ENCODE peak calls at places on chromosomes 2 and 18, in six cellular contexts. One of them, this sample, is unnamed. For H3K9me3, the result is how much of the 10 kb centered on the place peaks cover.

GRCh38 chr2:60938301-60938700 is 56.9 kb downstream of the REL start:
- DNase-seq in heart left ventricle: no peak
- DNase-seq in ovary: no peak
- DNase-seq in A549: no peak
- DNase-seq in stomach: no peak
- DNase-seq in tibial nerve: no peak
- DNase-seq in this sample: no peak

GRCh38 chr2:19684516-19684915 is 217.3 kb downstream of the TTC32 start:
- DNase-seq in heart left ventricle: no peak
- DNase-seq in ovary: no peak
- DNase-seq in A549: no peak
- DNase-seq in stomach: no peak
- DNase-seq in tibial nerve: no peak
- DNase-seq in this sample: no peak

GRCh38 chr2:7272180-7272579 is 355.0 kb downstream of the RNF144A start:
- DNase-seq in heart left ventricle: no peak
- DNase-seq in ovary: no peak
- DNase-seq in A549: no peak
- DNase-seq in stomach: no peak
- DNase-seq in tibial nerve: no peak
- DNase-seq in this sample: no peak

GRCh38 chr2:128292599-128293425 is 25.9 kb downstream of the HS6ST1 start:
- DNase-seq in heart left ventricle: peak
- DNase-seq in ovary: no peak
- DNase-seq in A549: no peak
- DNase-seq in stomach: no peak
- DNase-seq in tibial nerve: no peak
- DNase-seq in this sample: peak

GRCh38 chr18:43789234-43790000 is 512.1 kb upstream of the SYT4 start:
- DNase-seq in heart left ventricle: no peak
- DNase-seq in ovary: no peak
- DNase-seq in A549: no peak
- DNase-seq in stomach: no peak
- DNase-seq in tibial nerve: no peak
- DNase-seq in this sample: no peak

GRCh38 chr2:169798718-169799495 is at the start of gene SSB:
- DNase-seq in heart left ventricle: peak
- DNase-seq in ovary: peak
- DNase-seq in A549: peak
- DNase-seq in stomach: peak
- DNase-seq in tibial nerve: peak
- DNase-seq in this sample: peak

GRCh38 chr2:75541430-75541829 is 19.3 kb downstream of the EVA1A start:
- DNase-seq in heart left ventricle: no peak
- DNase-seq in ovary: no peak
- DNase-seq in A549: no peak
- DNase-seq in stomach: no peak
- DNase-seq in tibial nerve: no peak
- DNase-seq in this sample: no peak

GRCh38 chr18:74368901-74369705 is 53.5 kb downstream of the C18orf63 start:
- DNase-seq in heart left ventricle: no peak
- DNase-seq in ovary: no peak
- DNase-seq in A549: no peak
- DNase-seq in stomach: no peak
- DNase-seq in tibial nerve: no peak
- DNase-seq in this sample: no peak

GRCh38 chr2:101770672-101771071 is 73.2 kb downstream of the MAP4K4 start:
- DNase-seq in heart left ventricle: no peak
- DNase-seq in ovary: no peak
- DNase-seq in A549: peak
- DNase-seq in stomach: no peak
- DNase-seq in tibial nerve: no peak
- DNase-seq in this sample: no peak

GRCh38 chr18:70337139-70337972 is 48.5 kb downstream of the SOCS6 start:
- DNase-seq in heart left ventricle: no peak
- DNase-seq in ovary: no peak
- DNase-seq in A549: peak
- DNase-seq in stomach: peak
- DNase-seq in tibial nerve: no peak
- DNase-seq in this sample: peak

GRCh38 chr2:230418341-230419016 is 2.5 kb downstream of the SP100 start:
- DNase-seq in heart left ventricle: no peak
- DNase-seq in ovary: no peak
- DNase-seq in A549: no peak
- DNase-seq in stomach: no peak
- DNase-seq in tibial nerve: no peak
- DNase-seq in this sample: peak

GRCh38 chr18:78976697-78977626 is 2.7 kb upstream of the SALL3 start:
- DNase-seq in heart left ventricle: no peak
- DNase-seq in ovary: no peak
- DNase-seq in A549: no peak
- DNase-seq in stomach: no peak
- DNase-seq in tibial nerve: no peak
- DNase-seq in this sample: no peak

GRCh38 chr2:190328748-190329147 is 9.1 kb upstream of the HIBCH start:
- DNase-seq in heart left ventricle: no peak
- DNase-seq in ovary: no peak
- DNase-seq in A549: no peak
- DNase-seq in stomach: no peak
- DNase-seq in tibial nerve: no peak
- DNase-seq in this sample: no peak

GRCh38 chr18:61948842-61949438 is 56.1 kb upstream of the RNF152 start:
- DNase-seq in heart left ventricle: no peak
- DNase-seq in ovary: no peak
- DNase-seq in A549: no peak
- DNase-seq in stomach: no peak
- DNase-seq in tibial nerve: no peak
- DNase-seq in this sample: no peak

GRCh38 chr18:50097702-50098101 is 97.2 kb downstream of the MYO5B start:
- DNase-seq in heart left ventricle: no peak
- DNase-seq in ovary: no peak
- DNase-seq in A549: no peak
- DNase-seq in stomach: peak
- DNase-seq in tibial nerve: no peak
- DNase-seq in this sample: no peak

GRCh38 chr2:112840068-112840445 is 3.5 kb upstream of the IL1B start:
- DNase-seq in heart left ventricle: no peak
- DNase-seq in ovary: no peak
- DNase-seq in A549: no peak
- DNase-seq in stomach: no peak
- DNase-seq in tibial nerve: no peak
- DNase-seq in this sample: no peak
- H3K9me3 ChIP-seq in heart left ventricle: under half
- H3K9me3 ChIP-seq in ovary: under half
- H3K9me3 ChIP-seq in A549: under half
- H3K9me3 ChIP-seq in stomach: under half
- H3K9me3 ChIP-seq in tibial nerve: under half
- H3K9me3 ChIP-seq in this sample: under half

GRCh38 chr2:13193075-13193474 is 476.3 kb downstream of the TRIB2 start:
- DNase-seq in heart left ventricle: no peak
- DNase-seq in ovary: no peak
- DNase-seq in A549: no peak
- DNase-seq in stomach: no peak
- DNase-seq in tibial nerve: no peak
- DNase-seq in this sample: no peak

GRCh38 chr2:13193900-13194299 is 477.2 kb downstream of the TRIB2 start:
- DNase-seq in heart left ventricle: no peak
- DNase-seq in ovary: no peak
- DNase-seq in A549: no peak
- DNase-seq in stomach: no peak
- DNase-seq in tibial nerve: no peak
- DNase-seq in this sample: no peak

DNA sequence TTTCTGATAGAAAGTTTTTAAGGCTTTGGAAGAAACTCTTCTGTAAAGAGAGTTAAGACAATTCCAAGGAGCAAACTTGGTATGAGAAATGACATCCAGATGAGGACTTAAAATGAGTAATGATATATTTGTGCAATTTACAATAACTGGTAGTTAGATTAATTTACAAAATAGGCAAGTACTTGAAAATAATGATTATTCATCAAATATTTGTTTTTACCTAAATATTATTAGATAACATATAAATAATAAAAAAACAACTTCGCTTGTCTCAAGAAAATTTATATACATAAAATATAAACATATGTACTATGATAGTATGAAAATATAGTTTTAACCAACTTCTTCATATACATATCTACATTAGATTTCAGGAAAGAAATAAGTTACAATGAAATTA is 478.5 kb downstream of the TRIB2 start:
- DNase-seq in heart left ventricle: no peak
- DNase-seq in ovary: no peak
- DNase-seq in A549: no peak
- DNase-seq in stomach: no peak
- DNase-seq in tibial nerve: no peak
- DNase-seq in this sample: no peak
- TF ChIP-seq POLR2A in heart left ventricle: no peak
- TF ChIP-seq POLR2A in ovary: no peak
- TF ChIP-seq POLR2A in A549: no peak
- TF ChIP-seq POLR2A in stomach: no peak
- TF ChIP-seq POLR2A in tibial nerve: no peak
- TF ChIP-seq POLR2A in this sample: no peak

DNA sequence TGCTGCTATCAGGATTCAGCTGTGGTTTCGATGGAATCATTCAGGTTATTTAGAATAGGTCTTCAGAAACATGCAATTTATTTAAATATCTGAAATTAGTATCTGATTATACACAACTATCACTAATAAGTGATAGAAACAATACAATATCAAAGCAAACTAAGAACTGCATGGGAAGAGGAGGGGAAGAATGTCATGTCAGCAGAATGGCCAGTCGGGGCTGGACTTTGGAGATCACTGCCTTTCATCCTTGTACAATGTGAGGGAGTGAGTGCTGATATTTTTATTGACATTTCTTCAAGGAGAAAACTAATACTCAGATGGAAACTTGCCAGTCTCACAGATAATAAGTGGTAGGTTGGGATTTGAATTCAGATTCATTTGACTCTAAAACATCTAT is 224.0 kb upstream of the LINC00305 start:
- DNase-seq in heart left ventricle: no peak
- DNase-seq in ovary: no peak
- DNase-seq in A549: no peak
- DNase-seq in stomach: no peak
- DNase-seq in tibial nerve: no peak
- DNase-seq in this sample: no peak
- H3K9me3 ChIP-seq in heart left ventricle: under half
- H3K9me3 ChIP-seq in ovary: under half
- H3K9me3 ChIP-seq in A549: under half
- H3K9me3 ChIP-seq in stomach: under half
- H3K9me3 ChIP-seq in tibial nerve: under half
- H3K9me3 ChIP-seq in this sample: under half

DNA sequence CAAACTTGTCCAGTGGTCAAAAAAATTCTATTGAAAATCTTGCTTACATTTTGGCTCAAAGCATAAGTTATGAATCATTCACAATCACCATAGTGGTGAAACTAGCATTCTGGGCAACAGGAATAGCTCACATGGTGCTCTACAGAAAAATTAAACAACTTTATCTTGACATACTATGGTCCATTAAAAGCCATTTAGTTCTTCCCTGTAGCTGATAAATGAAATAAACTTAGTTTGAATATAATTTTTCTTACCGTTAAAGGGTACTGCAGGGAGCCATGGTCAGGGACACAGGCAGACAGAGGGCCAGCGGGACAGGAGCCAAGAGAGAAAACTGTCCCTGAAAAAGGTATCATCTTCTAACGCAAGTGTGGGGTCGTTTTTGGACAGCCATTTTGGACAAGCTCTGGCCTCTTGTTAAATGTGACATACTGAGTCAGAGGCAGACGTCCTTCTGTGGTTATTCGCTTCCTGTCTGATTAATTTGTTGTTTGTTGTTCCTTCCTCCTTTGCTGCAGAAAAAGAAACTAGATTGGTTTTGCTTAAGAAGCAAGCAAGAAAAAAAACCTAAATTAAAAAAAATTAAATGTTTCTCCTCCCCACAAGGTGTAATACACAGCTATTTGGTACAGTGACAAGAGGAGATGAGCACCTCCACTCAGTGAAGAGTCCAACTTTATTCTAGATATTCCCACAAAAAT is at the start of gene WIPF1:
- DNase-seq in heart left ventricle: no peak
- DNase-seq in ovary: no peak
- DNase-seq in A549: no peak
- DNase-seq in stomach: no peak
- DNase-seq in tibial nerve: no peak
- DNase-seq in this sample: peak
- TF ChIP-seq POLR2A in heart left ventricle: no peak
- TF ChIP-seq POLR2A in ovary: no peak
- TF ChIP-seq POLR2A in A549: no peak
- TF ChIP-seq POLR2A in stomach: no peak
- TF ChIP-seq POLR2A in tibial nerve: peak
- TF ChIP-seq POLR2A in this sample: peak

DNA sequence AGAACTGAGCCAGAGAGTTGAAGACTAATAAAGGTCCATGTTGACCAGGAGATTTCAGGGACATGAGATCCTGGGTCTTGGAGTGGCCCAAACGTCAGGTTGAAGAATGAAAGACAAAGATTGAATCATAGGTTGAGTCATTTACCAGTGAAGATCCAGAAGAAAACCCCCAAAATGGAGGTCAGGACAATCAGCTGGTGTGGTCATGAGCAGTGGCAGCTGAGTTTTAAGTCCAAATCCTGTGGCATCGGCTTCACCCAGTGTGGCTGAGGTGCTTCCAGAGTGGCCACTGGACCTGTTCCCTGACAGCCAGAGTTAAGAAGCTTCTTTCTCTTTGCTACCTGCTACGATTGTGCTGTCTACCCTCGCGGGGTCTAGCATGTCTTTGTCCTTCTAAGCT is 234.0 kb downstream of the BCL2 start:
- DNase-seq in heart left ventricle: no peak
- DNase-seq in ovary: no peak
- DNase-seq in A549: no peak
- DNase-seq in stomach: no peak
- DNase-seq in tibial nerve: no peak
- DNase-seq in this sample: no peak
- H3K9me3 ChIP-seq in heart left ventricle: under half
- H3K9me3 ChIP-seq in ovary: under half
- H3K9me3 ChIP-seq in A549: under half
- H3K9me3 ChIP-seq in stomach: under half
- H3K9me3 ChIP-seq in tibial nerve: under half
- H3K9me3 ChIP-seq in this sample: under half

DNA sequence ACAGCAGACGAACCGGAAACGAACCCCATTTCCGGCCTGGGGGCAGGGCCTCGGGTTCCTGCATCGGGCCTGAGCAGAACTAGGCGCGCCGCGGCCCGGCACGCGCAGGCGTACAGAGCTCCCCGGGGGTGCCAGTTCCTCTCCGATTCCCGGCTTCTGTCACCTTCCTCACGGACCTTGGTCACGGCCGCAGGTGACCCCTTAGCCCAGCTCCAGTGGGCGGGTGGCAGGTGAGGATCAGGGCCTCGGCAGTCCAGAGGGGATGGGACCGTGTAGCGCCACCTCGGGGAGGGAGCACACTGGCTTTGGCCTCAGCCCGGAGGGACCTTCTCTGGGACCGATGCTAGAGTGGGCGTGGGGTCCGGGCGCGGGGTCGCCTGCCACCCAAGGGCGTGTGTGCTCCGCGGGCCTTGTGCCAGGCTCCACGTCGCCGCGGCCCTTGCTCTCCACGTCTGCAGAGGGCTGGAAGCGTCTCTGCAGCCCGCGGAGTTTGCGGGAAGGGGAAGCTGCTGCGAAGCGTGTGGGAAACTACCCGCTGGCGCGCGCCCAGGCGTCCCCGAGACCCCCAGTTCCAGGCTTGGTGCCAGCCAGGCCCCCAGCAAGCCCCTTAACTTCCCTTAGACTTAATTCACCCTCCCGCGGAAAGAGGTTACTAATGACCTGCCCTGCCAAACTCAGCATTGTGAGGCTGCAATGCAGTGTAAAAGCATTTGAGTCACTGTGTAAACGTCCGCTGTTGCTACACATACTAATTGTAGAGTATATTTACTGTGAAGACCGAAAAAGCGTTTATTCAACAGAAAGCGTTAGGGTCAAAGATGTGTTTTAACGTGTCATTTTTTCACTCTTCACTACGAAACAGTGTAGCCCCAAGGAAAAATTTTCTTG is at the start of gene TRAPPC12:
- DNase-seq in heart left ventricle: peak
- DNase-seq in ovary: peak
- DNase-seq in A549: peak
- DNase-seq in stomach: peak
- DNase-seq in tibial nerve: peak
- DNase-seq in this sample: peak
- TF ChIP-seq POLR2A in heart left ventricle: no peak
- TF ChIP-seq POLR2A in ovary: peak
- TF ChIP-seq POLR2A in A549: peak
- TF ChIP-seq POLR2A in stomach: no peak
- TF ChIP-seq POLR2A in tibial nerve: peak
- TF ChIP-seq POLR2A in this sample: peak

This sample was measured in adrenal gland.